ENCODE peak calls at places on chromosomes 4 and X, in five cellular contexts. One of them, this sample, is unnamed.

GRCh38 chr4:122865421-122865820 is 38.8 kb downstream of the FGF2 start:
- DNase-seq in CMK: no peak
- DNase-seq in cardiac fibroblast: peak
- DNase-seq in esophagus squamous epithelium: no peak
- DNase-seq in activated CD8-positive, alpha-beta T cell treated with anti-CD3 and anti-CD28 coated beads, Interleukin-2, amount 10 ng/mL, durations not matched to agents 7 days and 5 days: no peak
- DNase-seq in this sample: no peak

GRCh38 chr4:42656986-42657792 is at the start of gene ATP8A1:
- DNase-seq in CMK: peak
- DNase-seq in cardiac fibroblast: peak
- DNase-seq in esophagus squamous epithelium: peak
- DNase-seq in activated CD8-positive, alpha-beta T cell treated with anti-CD3 and anti-CD28 coated beads, Interleukin-2, amount 10 ng/mL, durations not matched to agents 7 days and 5 days: peak
- DNase-seq in this sample: peak

GRCh38 chr4:8347660-8348059 is 78.1 kb downstream of the HTRA3 start:
- DNase-seq in CMK: no peak
- DNase-seq in cardiac fibroblast: no peak
- DNase-seq in esophagus squamous epithelium: no peak
- DNase-seq in activated CD8-positive, alpha-beta T cell treated with anti-CD3 and anti-CD28 coated beads, Interleukin-2, amount 10 ng/mL, durations not matched to agents 7 days and 5 days: no peak
- DNase-seq in this sample: no peak

GRCh38 chr4:1746919-1747602 is 25.7 kb downstream of the TACC3 start:
- DNase-seq in CMK: no peak
- DNase-seq in cardiac fibroblast: no peak
- DNase-seq in esophagus squamous epithelium: no peak
- DNase-seq in activated CD8-positive, alpha-beta T cell treated with anti-CD3 and anti-CD28 coated beads, Interleukin-2, amount 10 ng/mL, durations not matched to agents 7 days and 5 days: no peak
- DNase-seq in this sample: peak

GRCh38 chrX:72540318-72540717 is 32.3 kb downstream of the HDAC8 start:
- DNase-seq in CMK: no peak
- DNase-seq in cardiac fibroblast: peak
- DNase-seq in esophagus squamous epithelium: no peak
- DNase-seq in activated CD8-positive, alpha-beta T cell treated with anti-CD3 and anti-CD28 coated beads, Interleukin-2, amount 10 ng/mL, durations not matched to agents 7 days and 5 days: no peak
- DNase-seq in this sample: no peak

GRCh38 chr4:156638925-156639605 is 332.5 kb downstream of the PDGFC start:
- DNase-seq in CMK: no peak
- DNase-seq in cardiac fibroblast: peak
- DNase-seq in esophagus squamous epithelium: no peak
- DNase-seq in activated CD8-positive, alpha-beta T cell treated with anti-CD3 and anti-CD28 coated beads, Interleukin-2, amount 10 ng/mL, durations not matched to agents 7 days and 5 days: no peak
- DNase-seq in this sample: no peak

GRCh38 chr4:184583738-184584502 is 65.3 kb downstream of the CASP3 start:
- DNase-seq in CMK: no peak
- DNase-seq in cardiac fibroblast: no peak
- DNase-seq in esophagus squamous epithelium: no peak
- DNase-seq in activated CD8-positive, alpha-beta T cell treated with anti-CD3 and anti-CD28 coated beads, Interleukin-2, amount 10 ng/mL, durations not matched to agents 7 days and 5 days: no peak
- DNase-seq in this sample: no peak

GRCh38 chr4:108794136-108794535 is 31.3 kb upstream of the ETNPPL start:
- DNase-seq in CMK: no peak
- DNase-seq in cardiac fibroblast: no peak
- DNase-seq in esophagus squamous epithelium: no peak
- DNase-seq in activated CD8-positive, alpha-beta T cell treated with anti-CD3 and anti-CD28 coated beads, Interleukin-2, amount 10 ng/mL, durations not matched to agents 7 days and 5 days: no peak
- DNase-seq in this sample: no peak

GRCh38 chr4:10183462-10183861 is 66.9 kb upstream of the WDR1 start:
- DNase-seq in CMK: no peak
- DNase-seq in cardiac fibroblast: no peak
- DNase-seq in esophagus squamous epithelium: no peak
- DNase-seq in activated CD8-positive, alpha-beta T cell treated with anti-CD3 and anti-CD28 coated beads, Interleukin-2, amount 10 ng/mL, durations not matched to agents 7 days and 5 days: peak
- DNase-seq in this sample: no peak

GRCh38 chr4:123096038-123096437 is 173.6 kb upstream of the NUDT6 start:
- DNase-seq in CMK: no peak
- DNase-seq in cardiac fibroblast: peak
- DNase-seq in esophagus squamous epithelium: no peak
- DNase-seq in activated CD8-positive, alpha-beta T cell treated with anti-CD3 and anti-CD28 coated beads, Interleukin-2, amount 10 ng/mL, durations not matched to agents 7 days and 5 days: no peak
- DNase-seq in this sample: no peak

GRCh38 chr4:186727977-186728519 is 4.4 kb upstream of the FAT1 start:
- DNase-seq in CMK: no peak
- DNase-seq in cardiac fibroblast: peak
- DNase-seq in esophagus squamous epithelium: no peak
- DNase-seq in activated CD8-positive, alpha-beta T cell treated with anti-CD3 and anti-CD28 coated beads, Interleukin-2, amount 10 ng/mL, durations not matched to agents 7 days and 5 days: no peak
- DNase-seq in this sample: no peak

GRCh38 chr4:168864831-168865541 is 145.1 kb downstream of the CBR4 start:
- DNase-seq in CMK: no peak
- DNase-seq in cardiac fibroblast: peak
- DNase-seq in esophagus squamous epithelium: no peak
- DNase-seq in activated CD8-positive, alpha-beta T cell treated with anti-CD3 and anti-CD28 coated beads, Interleukin-2, amount 10 ng/mL, durations not matched to agents 7 days and 5 days: no peak
- DNase-seq in this sample: no peak

GRCh38 chr4:168732714-168733113 is 235.9 kb downstream of the PALLD start:
- DNase-seq in CMK: no peak
- DNase-seq in cardiac fibroblast: no peak
- DNase-seq in esophagus squamous epithelium: no peak
- DNase-seq in activated CD8-positive, alpha-beta T cell treated with anti-CD3 and anti-CD28 coated beads, Interleukin-2, amount 10 ng/mL, durations not matched to agents 7 days and 5 days: no peak
- DNase-seq in this sample: no peak

GRCh38 chr4:16641971-16642370 is 256.5 kb downstream of the LDB2 start:
- DNase-seq in CMK: no peak
- DNase-seq in cardiac fibroblast: peak
- DNase-seq in esophagus squamous epithelium: no peak
- DNase-seq in activated CD8-positive, alpha-beta T cell treated with anti-CD3 and anti-CD28 coated beads, Interleukin-2, amount 10 ng/mL, durations not matched to agents 7 days and 5 days: no peak
- DNase-seq in this sample: no peak

GRCh38 chrX:138794285-138794684 is 82.8 kb upstream of the FGF13 start:
- DNase-seq in CMK: no peak
- DNase-seq in cardiac fibroblast: no peak
- DNase-seq in esophagus squamous epithelium: no peak
- DNase-seq in activated CD8-positive, alpha-beta T cell treated with anti-CD3 and anti-CD28 coated beads, Interleukin-2, amount 10 ng/mL, durations not matched to agents 7 days and 5 days: no peak
- DNase-seq in this sample: no peak

GRCh38 chrX:48505481-48505880 is 3.3 kb upstream of the PORCN start:
- DNase-seq in CMK: no peak
- DNase-seq in cardiac fibroblast: no peak
- DNase-seq in esophagus squamous epithelium: no peak
- DNase-seq in activated CD8-positive, alpha-beta T cell treated with anti-CD3 and anti-CD28 coated beads, Interleukin-2, amount 10 ng/mL, durations not matched to agents 7 days and 5 days: no peak
- DNase-seq in this sample: no peak

GRCh38 chr4:143336828-143337599 is at the start of gene GAB1:
- DNase-seq in CMK: peak
- DNase-seq in cardiac fibroblast: peak
- DNase-seq in esophagus squamous epithelium: no peak
- DNase-seq in activated CD8-positive, alpha-beta T cell treated with anti-CD3 and anti-CD28 coated beads, Interleukin-2, amount 10 ng/mL, durations not matched to agents 7 days and 5 days: peak
- DNase-seq in this sample: peak

GRCh38 chrX:25016361-25016671 is 551 bp upstream of the ARX start:
- DNase-seq in CMK: no peak
- DNase-seq in cardiac fibroblast: no peak
- DNase-seq in esophagus squamous epithelium: no peak
- DNase-seq in activated CD8-positive, alpha-beta T cell treated with anti-CD3 and anti-CD28 coated beads, Interleukin-2, amount 10 ng/mL, durations not matched to agents 7 days and 5 days: no peak
- DNase-seq in this sample: no peak

GRCh38 chrX:152619897-152620296 is 17.8 kb upstream of the GABRQ start:
- DNase-seq in CMK: no peak
- DNase-seq in cardiac fibroblast: no peak
- DNase-seq in esophagus squamous epithelium: no peak
- DNase-seq in activated CD8-positive, alpha-beta T cell treated with anti-CD3 and anti-CD28 coated beads, Interleukin-2, amount 10 ng/mL, durations not matched to agents 7 days and 5 days: no peak
- DNase-seq in this sample: no peak

GRCh38 chr4:76718806-76719205 is 179.1 kb downstream of the SOWAHB start:
- DNase-seq in CMK: no peak
- DNase-seq in cardiac fibroblast: no peak
- DNase-seq in esophagus squamous epithelium: no peak
- DNase-seq in activated CD8-positive, alpha-beta T cell treated with anti-CD3 and anti-CD28 coated beads, Interleukin-2, amount 10 ng/mL, durations not matched to agents 7 days and 5 days: no peak
- DNase-seq in this sample: no peak

GRCh38 chr4:127916512-127916911 is 35.8 kb downstream of the PLK4 start:
- DNase-seq in CMK: no peak
- DNase-seq in cardiac fibroblast: no peak
- DNase-seq in esophagus squamous epithelium: no peak
- DNase-seq in activated CD8-positive, alpha-beta T cell treated with anti-CD3 and anti-CD28 coated beads, Interleukin-2, amount 10 ng/mL, durations not matched to agents 7 days and 5 days: no peak
- DNase-seq in this sample: no peak

GRCh38 chrX:2267890-2268289 is 232.9 kb downstream of the DHRSX start:
- DNase-seq in CMK: no peak
- DNase-seq in cardiac fibroblast: no peak
- DNase-seq in esophagus squamous epithelium: no peak
- DNase-seq in activated CD8-positive, alpha-beta T cell treated with anti-CD3 and anti-CD28 coated beads, Interleukin-2, amount 10 ng/mL, durations not matched to agents 7 days and 5 days: no peak
- DNase-seq in this sample: no peak

GRCh38 chrX:107601326-107601725 is 27.0 kb upstream of the PRPS1 start:
- DNase-seq in CMK: no peak
- DNase-seq in cardiac fibroblast: no peak
- DNase-seq in esophagus squamous epithelium: no peak
- DNase-seq in activated CD8-positive, alpha-beta T cell treated with anti-CD3 and anti-CD28 coated beads, Interleukin-2, amount 10 ng/mL, durations not matched to agents 7 days and 5 days: no peak
- DNase-seq in this sample: no peak

GRCh38 chr4:78057135-78057599 is at the start of gene FRAS1:
- DNase-seq in CMK: peak
- DNase-seq in cardiac fibroblast: peak
- DNase-seq in esophagus squamous epithelium: no peak
- DNase-seq in activated CD8-positive, alpha-beta T cell treated with anti-CD3 and anti-CD28 coated beads, Interleukin-2, amount 10 ng/mL, durations not matched to agents 7 days and 5 days: peak
- DNase-seq in this sample: peak

GRCh38 chr4:16123356-16124084 is 39.7 kb upstream of the PROM1 start:
- DNase-seq in CMK: no peak
- DNase-seq in cardiac fibroblast: no peak
- DNase-seq in esophagus squamous epithelium: no peak
- DNase-seq in activated CD8-positive, alpha-beta T cell treated with anti-CD3 and anti-CD28 coated beads, Interleukin-2, amount 10 ng/mL, durations not matched to agents 7 days and 5 days: no peak
- DNase-seq in this sample: no peak

GRCh38 chrX:23394421-23394820 is 59.8 kb downstream of the PTCHD1 start:
- DNase-seq in CMK: no peak
- DNase-seq in cardiac fibroblast: peak
- DNase-seq in esophagus squamous epithelium: no peak
- DNase-seq in activated CD8-positive, alpha-beta T cell treated with anti-CD3 and anti-CD28 coated beads, Interleukin-2, amount 10 ng/mL, durations not matched to agents 7 days and 5 days: no peak
- DNase-seq in this sample: no peak

GRCh38 chrX:149365061-149365460 is 140.0 kb downstream of the IDS start:
- DNase-seq in CMK: no peak
- DNase-seq in cardiac fibroblast: no peak
- DNase-seq in esophagus squamous epithelium: no peak
- DNase-seq in activated CD8-positive, alpha-beta T cell treated with anti-CD3 and anti-CD28 coated beads, Interleukin-2, amount 10 ng/mL, durations not matched to agents 7 days and 5 days: no peak
- DNase-seq in this sample: no peak

GRCh38 chr4:137890802-137891201 is 351.3 kb downstream of the SLC7A11 start:
- DNase-seq in CMK: no peak
- DNase-seq in cardiac fibroblast: no peak
- DNase-seq in esophagus squamous epithelium: no peak
- DNase-seq in activated CD8-positive, alpha-beta T cell treated with anti-CD3 and anti-CD28 coated beads, Interleukin-2, amount 10 ng/mL, durations not matched to agents 7 days and 5 days: no peak
- DNase-seq in this sample: no peak

GRCh38 chrX:17637235-17637634 is 100.1 kb upstream of the SCML1 start:
- DNase-seq in CMK: no peak
- DNase-seq in cardiac fibroblast: no peak
- DNase-seq in esophagus squamous epithelium: no peak
- DNase-seq in activated CD8-positive, alpha-beta T cell treated with anti-CD3 and anti-CD28 coated beads, Interleukin-2, amount 10 ng/mL, durations not matched to agents 7 days and 5 days: no peak
- DNase-seq in this sample: no peak

GRCh38 chrX:41692162-41692749 is 3.5 kb downstream of the GPR34 start:
- DNase-seq in CMK: no peak
- DNase-seq in cardiac fibroblast: peak
- DNase-seq in esophagus squamous epithelium: no peak
- DNase-seq in activated CD8-positive, alpha-beta T cell treated with anti-CD3 and anti-CD28 coated beads, Interleukin-2, amount 10 ng/mL, durations not matched to agents 7 days and 5 days: no peak
- DNase-seq in this sample: no peak

GRCh38 chrX:23902419-23902818 is 5.3 kb downstream of the APOO start:
- DNase-seq in CMK: no peak
- DNase-seq in cardiac fibroblast: peak
- DNase-seq in esophagus squamous epithelium: no peak
- DNase-seq in activated CD8-positive, alpha-beta T cell treated with anti-CD3 and anti-CD28 coated beads, Interleukin-2, amount 10 ng/mL, durations not matched to agents 7 days and 5 days: no peak
- DNase-seq in this sample: no peak

GRCh38 chrX:103356023-103356798 is at the start of gene TCEAL9:
- DNase-seq in CMK: no peak
- DNase-seq in cardiac fibroblast: peak
- DNase-seq in esophagus squamous epithelium: no peak
- DNase-seq in activated CD8-positive, alpha-beta T cell treated with anti-CD3 and anti-CD28 coated beads, Interleukin-2, amount 10 ng/mL, durations not matched to agents 7 days and 5 days: no peak
- DNase-seq in this sample: peak

GRCh38 chr4:138644322-138644721 is 371.3 kb upstream of the NOCT start:
- DNase-seq in CMK: no peak
- DNase-seq in cardiac fibroblast: no peak
- DNase-seq in esophagus squamous epithelium: no peak
- DNase-seq in activated CD8-positive, alpha-beta T cell treated with anti-CD3 and anti-CD28 coated beads, Interleukin-2, amount 10 ng/mL, durations not matched to agents 7 days and 5 days: no peak
- DNase-seq in this sample: no peak

GRCh38 chr4:153383131-153383530 is 38.6 kb downstream of the MND1 start:
- DNase-seq in CMK: no peak
- DNase-seq in cardiac fibroblast: peak
- DNase-seq in esophagus squamous epithelium: no peak
- DNase-seq in activated CD8-positive, alpha-beta T cell treated with anti-CD3 and anti-CD28 coated beads, Interleukin-2, amount 10 ng/mL, durations not matched to agents 7 days and 5 days: no peak
- DNase-seq in this sample: no peak

GRCh38 chr4:40409835-40410234 is 74.7 kb downstream of the CHRNA9 start:
- DNase-seq in CMK: no peak
- DNase-seq in cardiac fibroblast: peak
- DNase-seq in esophagus squamous epithelium: no peak
- DNase-seq in activated CD8-positive, alpha-beta T cell treated with anti-CD3 and anti-CD28 coated beads, Interleukin-2, amount 10 ng/mL, durations not matched to agents 7 days and 5 days: no peak
- DNase-seq in this sample: no peak

GRCh38 chr4:10605746-10606482 is 78.7 kb downstream of the CLNK start:
- DNase-seq in CMK: no peak
- DNase-seq in cardiac fibroblast: no peak
- DNase-seq in esophagus squamous epithelium: no peak
- DNase-seq in activated CD8-positive, alpha-beta T cell treated with anti-CD3 and anti-CD28 coated beads, Interleukin-2, amount 10 ng/mL, durations not matched to agents 7 days and 5 days: no peak
- DNase-seq in this sample: no peak

GRCh38 chr4:185108669-185109068 is 34.4 kb upstream of the SLC25A4 start:
- DNase-seq in CMK: no peak
- DNase-seq in cardiac fibroblast: no peak
- DNase-seq in esophagus squamous epithelium: no peak
- DNase-seq in activated CD8-positive, alpha-beta T cell treated with anti-CD3 and anti-CD28 coated beads, Interleukin-2, amount 10 ng/mL, durations not matched to agents 7 days and 5 days: no peak
- DNase-seq in this sample: peak

This sample was measured in upper lobe of left lung.